ENCODE peak calls at places on chromosomes 7 and 10, in seven cellular contexts. D is stomach, R is breast epithelium, X is transverse colon, V is heart left ventricle, U is uterus, F is testis. Y is an unnamed sample.

GRCh38 chr7:138603549-138604324 is 97.4 kb downstream of the SVOPL start:
- DNase-seq in U (no peak), R (no peak), V (no peak), D (no peak), X (no peak), F (no peak), Y (no peak)

GRCh38 chr7:128041203-128041602 is 10.0 kb upstream of the LRRC4 start:
- DNase-seq in F (no peak), U (no peak), R (no peak), X (no peak), V (no peak), D (no peak), Y (no peak)

GRCh38 chr10:128599538-128599937 is 473.3 kb upstream of the MKI67 start:
- DNase-seq in F (no peak), D (no peak), V (no peak), U (no peak), R (no peak), X (no peak), Y (no peak)

GRCh38 chr7:158991824-158992621 is 135.7 kb downstream of the DYNC2I1 start:
- DNase-seq in D (no peak), X (no peak), R (no peak), F (no peak), U (no peak), V (no peak), Y (no peak)

GRCh38 chr7:20402297-20403230 is 71.9 kb downstream of the ITGB8 start:
- DNase-seq in X (no peak), R (no peak), U (no peak), V (no peak), D (no peak), F (no peak), Y (no peak)

GRCh38 chr10:7473474-7473873 is 62.6 kb upstream of the SFMBT2 start:
- DNase-seq in X (no peak), F (no peak), D (no peak), R (no peak), V (no peak), U (no peak), Y (no peak)

GRCh38 chr10:6164271-6165095 is 38.2 kb upstream of the PFKFB3 start:
- DNase-seq in D (no peak), X (no peak), V (no peak), R (no peak), U (no peak), F (peak), Y (no peak)

GRCh38 chr7:41938371-41938770 is 235.5 kb upstream of the INHBA start:
- DNase-seq in U (no peak), V (no peak), D (no peak), X (no peak), R (no peak), F (no peak), Y (no peak)

GRCh38 chr7:20238754-20239324 is 21.7 kb upstream of the MACC1 start:
- DNase-seq in R (peak), V (no peak), X (peak), U (no peak), D (peak), F (no peak), Y (no peak)

GRCh38 chr10:45612741-45613140 is 59.8 kb downstream of the ZFAND4 start:
- DNase-seq in U (no peak), V (no peak), X (no peak), R (no peak), D (no peak), F (no peak), Y (no peak)

GRCh38 chr7:63071396-63071795 is 927.3 kb upstream of the ZNF722 start:
- DNase-seq in V (no peak), R (no peak), X (no peak), U (no peak), D (peak), F (no peak), Y (no peak)

GRCh38 chr7:112635742-112636141 is 154.5 kb downstream of the TMEM168 start:
- DNase-seq in V (no peak), X (no peak), U (no peak), D (no peak), F (no peak), R (no peak), Y (no peak)

GRCh38 chr7:79971058-79971457 is 163.6 kb upstream of the GNAI1 start:
- DNase-seq in R (no peak), X (no peak), V (no peak), F (no peak), D (no peak), U (no peak), Y (no peak)

GRCh38 chr7:35793225-35793579 is 7.7 kb upstream of the SEPTIN7 start:
- DNase-seq in D (no peak), U (no peak), F (no peak), V (peak), R (no peak), X (no peak), Y (no peak)

GRCh38 chr10:6174201-6174874 is 28.4 kb upstream of the PFKFB3 start:
- DNase-seq in D (no peak), F (no peak), R (no peak), X (no peak), U (no peak), V (no peak), Y (no peak)

DNA sequence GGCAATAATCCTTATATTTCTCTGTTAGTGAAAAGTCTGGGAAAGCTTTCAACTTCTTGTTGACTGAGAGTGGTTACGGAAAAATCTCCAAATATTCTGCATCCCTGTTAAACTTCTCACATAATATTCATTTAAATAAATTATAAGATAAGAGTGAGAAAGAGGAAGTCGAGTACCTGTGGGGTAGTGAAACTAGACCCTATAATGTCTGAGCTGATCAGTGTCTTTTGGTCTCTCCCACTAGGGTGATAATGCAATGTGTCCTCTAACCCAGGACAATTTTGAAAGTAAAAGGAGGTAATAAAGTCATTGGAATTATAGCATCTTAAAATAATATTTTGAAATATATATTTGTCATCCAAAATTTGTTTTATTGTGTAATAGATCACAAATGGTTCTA is 2.1 kb upstream of the AGR3 start:
- DNase-seq in R (no peak), F (no peak), D (no peak), U (no peak), V (no peak), X (no peak), Y (no peak)
- H3K4me3 ChIP-seq in R (no peak), F (no peak), D (no peak), U (no peak), V (no peak), X (no peak), Y (no peak)

GRCh38 chr10:114024876-114025609 is 18.6 kb upstream of the ADRB1 start:
- DNase-seq in X (no peak), F (no peak), D (no peak), R (no peak), V (no peak), U (no peak), Y (no peak)
- TF ChIP-seq POLR2A in X (no peak), F (no peak), D (no peak), R (no peak), V (no peak), U (no peak), Y (no peak)

DNA sequence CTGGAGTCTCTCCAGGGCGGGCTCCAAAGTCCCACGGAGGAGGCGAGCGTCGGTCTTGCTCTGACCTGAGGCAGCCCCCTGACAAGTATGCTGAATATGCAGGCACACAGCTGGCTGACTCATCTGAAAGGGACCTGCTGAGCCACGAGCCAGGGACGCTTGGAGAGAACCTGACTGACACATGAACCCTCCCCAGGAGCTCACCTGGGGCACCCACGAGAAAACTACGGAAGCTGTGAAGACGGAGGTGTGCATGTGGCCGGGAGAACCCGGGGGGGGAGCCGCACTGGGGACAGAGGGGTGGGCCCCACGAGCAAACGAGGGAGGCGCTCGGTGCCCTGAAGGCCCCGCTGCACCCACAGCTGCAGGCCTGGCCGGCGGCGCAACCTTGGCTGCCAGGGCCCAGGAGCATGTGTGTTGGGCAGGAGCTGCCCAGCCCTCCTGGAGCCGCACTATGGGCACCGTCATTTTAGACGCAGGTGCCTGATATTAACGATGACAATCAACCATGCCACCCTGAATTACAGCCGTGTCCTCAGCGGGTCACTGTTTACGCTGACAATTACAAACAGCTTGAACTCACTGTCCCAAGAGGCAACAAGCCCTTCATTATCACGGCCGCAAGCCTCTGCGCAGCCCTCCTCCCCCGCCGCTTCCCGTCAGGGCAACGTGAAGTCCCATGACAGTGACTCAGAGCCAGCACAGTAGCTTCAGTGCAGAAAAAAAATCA is 64.7 kb downstream of the DIP2C start:
- DNase-seq in R (peak), D (no peak), X (peak), U (peak), V (peak), F (peak), Y (no peak)
- H3K4me3 ChIP-seq in R (peak), D (no peak), X (no peak), U (peak), V (peak), F (no peak), Y (peak)

DNA sequence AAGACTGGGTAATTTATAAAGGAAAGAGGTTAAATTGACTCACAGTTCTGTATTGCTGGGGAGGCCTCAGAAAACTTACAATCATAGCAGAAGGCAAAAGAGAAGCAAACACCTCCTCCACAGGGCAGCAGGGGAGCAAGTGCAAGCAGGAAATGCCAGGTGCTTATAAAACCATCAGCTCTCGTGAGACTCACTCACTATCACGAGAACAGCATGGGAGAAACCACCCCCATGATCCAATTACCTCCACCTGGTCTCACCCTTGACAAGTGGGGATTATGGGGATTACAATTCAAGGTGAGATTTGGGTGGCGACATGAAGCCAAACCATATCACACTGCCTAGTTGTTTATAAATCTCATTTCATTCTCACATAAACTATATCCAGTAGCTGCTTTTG is 28.0 kb upstream of the CPN1 start:
- DNase-seq in D (no peak), X (no peak), F (no peak), V (no peak), U (no peak), R (no peak), Y (no peak)
- TF ChIP-seq POLR2A in D (no peak), X (no peak), F (no peak), V (no peak), U (no peak), R (no peak), Y (no peak)